ENCODE peak calls at places on chromosomes 12 and 14, in six cellular contexts. D is NCI-H187 treated with DMSO at 0.1 percent for 48 hours, P is left cardiac atrium, T is GM19239, X is body of pancreas, Q is OCI-LY7. J is an unnamed sample.

GRCh38 chr12:107564946-107565345 is 120.7 kb upstream of the PWP1 start:
- DNase-seq in D (no peak), P (no peak), T (no peak), X (no peak), Q (peak), J (no peak)

GRCh38 chr14:61523751-61524150 is 171.6 kb upstream of the HIF1A start:
- DNase-seq in D (no peak), P (no peak), T (no peak), X (no peak), Q (no peak), J (no peak)

GRCh38 chr14:54564071-54564798 is 2.7 kb upstream of the SAMD4A start:
- DNase-seq in D (peak), P (no peak), T (peak), X (no peak), Q (peak), J (peak)

GRCh38 chr12:96099986-96100385 is 64.6 kb upstream of the LTA4H start:
- DNase-seq in D (no peak), P (no peak), T (no peak), X (no peak), Q (peak), J (no peak)

GRCh38 chr12:104551313-104551931 is 94.7 kb downstream of the CHST11 start:
- DNase-seq in D (no peak), P (peak), T (no peak), X (no peak), Q (peak), J (no peak)

GRCh38 chr14:100567877-100568163 is 19.4 kb downstream of the BEGAIN start:
- DNase-seq in D (no peak), P (no peak), T (no peak), X (peak), Q (no peak), J (no peak)

GRCh38 chr12:128755565-128755964 is 68.2 kb downstream of the SLC15A4 start:
- DNase-seq in D (no peak), P (no peak), T (no peak), X (no peak), Q (no peak), J (peak)

GRCh38 chr14:35760143-35760542 is 49.0 kb downstream of the RALGAPA1 start:
- DNase-seq in D (no peak), P (no peak), T (no peak), X (no peak), Q (no peak), J (no peak)

GRCh38 chr12:51907083-51907863 is at the start of gene ACVRL1:
- DNase-seq in D (no peak), P (peak), T (no peak), X (peak), Q (no peak), J (no peak)

GRCh38 chr12:123983822-123984485 is 10.9 kb downstream of the ZNF664 start:
- DNase-seq in D (no peak), P (no peak), T (no peak), X (peak), Q (peak), J (peak)

GRCh38 chr12:124633954-124634352 is 66.5 kb upstream of the NCOR2 start:
- DNase-seq in D (no peak), P (no peak), T (no peak), X (no peak), Q (no peak), J (no peak)

GRCh38 chr12:56684745-56685369 is 3.2 kb downstream of the PTGES3 start:
- DNase-seq in D (no peak), P (no peak), T (no peak), X (no peak), Q (no peak), J (peak)

GRCh38 chr14:35808076-35808657 is 928 bp downstream of the RALGAPA1 start:
- DNase-seq in D (no peak), P (peak), T (no peak), X (peak), Q (peak), J (peak)

GRCh38 chr12:5390174-5390799 is 41.6 kb upstream of the NTF3 start:
- DNase-seq in D (no peak), P (no peak), T (no peak), X (no peak), Q (no peak), J (no peak)

GRCh38 chr12:18629445-18629844 is 108.4 kb downstream of the PLCZ1 start:
- DNase-seq in D (no peak), P (no peak), T (no peak), X (no peak), Q (no peak), J (no peak)

GRCh38 chr14:32020882-32021281 is 56.2 kb upstream of the ARHGAP5 start:
- DNase-seq in D (no peak), P (no peak), T (no peak), X (no peak), Q (no peak), J (peak)

GRCh38 chr12:71972441-71973074 is 33.9 kb downstream of the TPH2 start:
- DNase-seq in D (no peak), P (no peak), T (no peak), X (peak), Q (peak), J (peak)

GRCh38 chr14:54486685-54487084 is 2.1 kb downstream of the GMFB start:
- DNase-seq in D (no peak), P (no peak), T (no peak), X (no peak), Q (peak), J (peak)

GRCh38 chr14:77000340-77001235 is 27.9 kb downstream of the IRF2BPL start:
- DNase-seq in D (peak), P (peak), T (no peak), X (no peak), Q (peak), J (no peak)